ENCODE peak calls at places on chromosomes 2 and 18, in nine cellular contexts. V is neural crest cell, Q is MM.1S, A is A549, X is cardiac fibroblast, T is foreskin fibroblast, O is cardiac muscle cell, K is lung, M is fibroblast of lung. S is an unnamed sample.

GRCh38 chr2:101830555-101830954 is 133.0 kb downstream of the MAP4K4 start:
- DNase-seq in K (no peak), O (no peak), T (peak; percentile 64), X (peak; percentile 82), M (peak; percentile 87), A (no peak), V (no peak), Q (no peak), S (no peak)

GRCh38 chr2:176091329-176092258 is 927 bp upstream of the HOXD13 start:
- DNase-seq in K (no peak), M (no peak), O (no peak), A (no peak), Q (no peak), V (no peak), X (no peak), T (no peak), S (no peak)

GRCh38 chr2:229375241-229375640 is 104.2 kb upstream of the PID1 start:
- DNase-seq in K (no peak), X (no peak), O (no peak), Q (no peak), V (no peak), M (peak; percentile 89), T (no peak), A (no peak), S (no peak)

GRCh38 chr2:173657996-173658717 is 303.5 kb downstream of the CDCA7 start:
- DNase-seq in V (no peak), X (peak; percentile 97), M (peak; percentile 96), O (no peak), K (no peak), A (peak; percentile 80), Q (no peak), T (peak; percentile 95), S (no peak)

GRCh38 chr2:12501469-12502147 is 215.1 kb upstream of the TRIB2 start:
- DNase-seq in K (no peak), M (no peak), A (no peak), Q (peak; percentile 68), T (no peak), O (no peak), V (no peak), X (no peak), S (peak; percentile 52)

GRCh38 chr2:37892436-37893114 is 32.5 kb upstream of the RMDN2 start:
- DNase-seq in M (no peak), V (no peak), K (peak; percentile 54), A (no peak), X (no peak), Q (peak; percentile 80), O (no peak), T (no peak), S (peak; percentile 57)

GRCh38 chr18:7567487-7568425 is 640 bp downstream of the PTPRM start:
- DNase-seq in M (peak; percentile 77), T (peak; percentile 58), O (peak; percentile 75), K (peak; percentile 65), A (peak; percentile 51), X (peak; percentile 70), Q (peak; percentile 78), V (peak; percentile 49), S (peak; percentile 30)

GRCh38 chr2:157725856-157726255 is 97.2 kb upstream of the ACVR1C start:
- DNase-seq in M (peak; percentile 74), V (no peak), K (no peak), A (no peak), O (no peak), X (peak; percentile 32), T (no peak), Q (no peak), S (no peak)

GRCh38 chr2:158761626-158762025 is 33.5 kb upstream of the DAPL1 start:
- DNase-seq in V (no peak), X (peak; percentile 45), Q (no peak), O (no peak), M (peak; percentile 71), K (no peak), T (peak; percentile 23), A (no peak), S (no peak)

GRCh38 chr2:2014251-2014761 is 270.0 kb upstream of the PXDN start:
- DNase-seq in T (no peak), O (no peak), V (no peak), M (peak; percentile 91), A (no peak), K (no peak), X (peak; percentile 37), Q (no peak), S (no peak)

GRCh38 chr18:45802814-45803492 is 22.5 kb upstream of the SIGLEC15 start:
- DNase-seq in X (peak; percentile 99), O (no peak), V (no peak), A (peak; percentile 87), K (no peak), T (peak; percentile 98), Q (no peak), M (peak; percentile 100), S (no peak)

GRCh38 chr2:240565267-240566202 is 2.7 kb upstream of the RNPEPL1 start:
- DNase-seq in O (peak; percentile 31), X (peak; percentile 73), A (peak; percentile 92), K (peak; percentile 94), T (no peak), Q (peak; percentile 89), V (no peak), M (peak; percentile 71), S (peak; percentile 77)

GRCh38 chr2:290090-290722 is 2.3 kb upstream of the ALKAL2 start:
- DNase-seq in T (peak; percentile 59), M (peak; percentile 73), V (peak; percentile 66), X (peak; percentile 82), Q (no peak), O (peak; percentile 79), K (peak; percentile 77), A (peak; percentile 83), S (peak; percentile 67)

GRCh38 chr18:54774971-54775665 is 53.2 kb upstream of the RAB27B start:
- DNase-seq in O (no peak), K (no peak), X (peak; percentile 16), T (no peak), V (no peak), Q (no peak), A (no peak), M (peak; percentile 55), S (no peak)

GRCh38 chr18:54776282-54776977 is 51.8 kb upstream of the RAB27B start:
- DNase-seq in M (peak; percentile 99), A (peak; percentile 92), X (peak; percentile 99), Q (no peak), O (no peak), V (no peak), T (peak; percentile 96), K (peak; percentile 46), S (no peak)

GRCh38 chr18:54774423-54774822 is 53.9 kb upstream of the RAB27B start:
- DNase-seq in X (peak; percentile 30), A (no peak), M (peak; percentile 52), O (no peak), V (no peak), Q (no peak), K (no peak), T (no peak), S (no peak)

GRCh38 chr18:54777118-54777791 is 51.0 kb upstream of the RAB27B start:
- DNase-seq in K (no peak), X (peak; percentile 10), M (no peak), A (peak; percentile 26), Q (no peak), T (no peak), V (no peak), O (no peak), S (no peak)

GRCh38 chr18:54775686-54776085 is 52.6 kb upstream of the RAB27B start:
- DNase-seq in V (no peak), Q (no peak), X (peak; percentile 94), A (peak; percentile 84), T (peak; percentile 58), O (no peak), K (no peak), M (peak; percentile 90), S (no peak)
- TF ChIP-seq CTCF in V (no peak), Q (no peak), X (peak; percentile 67), A (peak; percentile 11), T (peak; percentile 33), O (peak; percentile 54), K (no peak), M (peak; percentile 19), S (no peak)

DNA sequence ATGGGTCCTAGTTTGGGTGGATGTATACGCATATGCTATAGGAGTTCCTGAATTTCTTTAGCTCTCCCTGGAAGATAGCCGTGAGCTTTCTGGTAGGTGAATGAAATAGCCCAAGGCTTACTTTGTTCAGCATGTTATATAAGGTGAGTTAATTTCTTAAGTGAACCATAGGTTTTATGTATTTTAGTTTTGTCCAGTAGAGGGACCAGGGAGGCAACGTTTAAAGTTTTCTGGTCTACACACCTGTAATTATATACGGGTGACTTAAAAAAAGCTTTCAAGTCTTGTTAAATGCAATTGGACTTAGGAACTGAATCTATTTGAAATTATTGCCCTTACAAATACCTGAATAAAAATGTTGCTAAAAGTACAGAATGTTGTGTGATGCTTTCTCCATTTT is 402.5 kb upstream of the DDX18 start:
- DNase-seq in K (no peak), V (no peak), M (no peak), X (no peak), Q (no peak), A (no peak), O (no peak), T (no peak), S (no peak)
- TF ChIP-seq CTCF in K (no peak), V (peak; percentile 41), M (no peak), X (no peak), Q (peak; percentile 27), A (no peak), O (no peak), T (no peak), S (no peak)

GRCh38 chr2:82282111-82282882 is 1977.7 kb upstream of the LRRTM1 start:
- DNase-seq in A (peak; percentile 9), T (no peak), K (no peak), O (peak; percentile 2), V (no peak), Q (no peak), X (no peak), M (no peak), S (no peak)
- TF ChIP-seq CTCF in A (no peak), T (no peak), K (no peak), O (no peak), V (peak; percentile 36), Q (no peak), X (no peak), M (no peak), S (no peak)

GRCh38 chr18:34866310-34866709 is 156.2 kb downstream of the DTNA start:
- DNase-seq in A (no peak), K (no peak), M (no peak), V (no peak), Q (no peak), T (no peak), X (no peak), O (no peak), S (no peak)

GRCh38 chr18:34870916-34871315 is 160.8 kb downstream of the DTNA start:
- DNase-seq in O (no peak), T (no peak), V (no peak), Q (no peak), K (no peak), M (no peak), X (no peak), A (no peak), S (no peak)

GRCh38 chr18:34864836-34865497 is 154.9 kb downstream of the DTNA start:
- DNase-seq in K (no peak), A (no peak), X (no peak), O (no peak), T (no peak), M (no peak), V (no peak), Q (no peak), S (no peak)

GRCh38 chr18:34866739-34867138 is 156.6 kb downstream of the DTNA start:
- DNase-seq in X (peak; percentile 42), O (no peak), A (no peak), M (no peak), V (no peak), Q (no peak), K (no peak), T (peak; percentile 12), S (no peak)

GRCh38 chr18:34867520-34867919 is 157.4 kb downstream of the DTNA start:
- DNase-seq in X (peak; percentile 38), M (no peak), K (no peak), A (peak; percentile 38), V (peak; percentile 10), Q (no peak), O (peak; percentile 21), T (no peak), S (no peak)
- TF ChIP-seq CTCF in X (peak; percentile 37), M (peak; percentile 19), K (no peak), A (no peak), V (peak; percentile 48), Q (peak; percentile 24), O (peak; percentile 38), T (no peak), S (no peak)